ENCODE peak calls at places on chromosomes 13 and 19, in six cellular contexts. A is left lung; J is uterus; D is naive thymus-derived CD4-positive, alpha-beta T cell; S is left ventricle myocardium inferior; Z is CD4-positive, alpha-beta T cell. X is an unnamed sample. For H3K9me3, the result is how much of the 10 kb centered on the place peaks cover.

GRCh38 chr19:39262496-39262895 is 5.7 kb upstream of the IFNL2 start:
- DNase-seq in Z (no peak), D (no peak), S (no peak), J (no peak), A (no peak), X (no peak)

GRCh38 chr19:45780448-45781281 is 1.6 kb downstream of the DMPK start:
- DNase-seq in S (no peak), J (peak), A (no peak), D (no peak), Z (no peak), X (no peak)

GRCh38 chr13:84896128-84896527 is 903.1 kb downstream of the SLITRK6 start:
- DNase-seq in D (no peak), S (no peak), A (peak), J (no peak), Z (no peak), X (no peak)

GRCh38 chr13:110570886-110571285 is 9.4 kb upstream of the RAB20 start:
- DNase-seq in D (no peak), Z (no peak), A (no peak), J (no peak), S (no peak), X (no peak)

GRCh38 chr13:52374873-52375411 is 31.0 kb downstream of the THSD1 start:
- DNase-seq in J (no peak), A (no peak), Z (no peak), S (no peak), D (no peak), X (no peak)

GRCh38 chr13:99367663-99368448 is 60.7 kb upstream of the GPR183 start:
- DNase-seq in J (no peak), D (no peak), S (no peak), Z (no peak), A (no peak), X (no peak)

GRCh38 chr13:79108914-79109643 is 297.0 kb downstream of the RBM26 start:
- DNase-seq in Z (no peak), S (no peak), J (no peak), A (no peak), D (no peak), X (no peak)

GRCh38 chr19:11659612-11660011 is 62.3 kb downstream of the ZNF627 start:
- DNase-seq in D (no peak), Z (no peak), S (no peak), A (no peak), J (no peak), X (no peak)

GRCh38 chr13:44364019-44364418 is 9.6 kb upstream of the SERP2 start:
- DNase-seq in J (no peak), S (peak), A (no peak), Z (no peak), D (no peak), X (no peak)

GRCh38 chr13:40517486-40518311 is 148.7 kb downstream of the FOXO1 start:
- DNase-seq in Z (no peak), A (no peak), J (no peak), D (no peak), S (no peak), X (no peak)

GRCh38 chr13:66491241-66491640 is 738.9 kb downstream of the PCDH9 start:
- DNase-seq in J (no peak), S (no peak), A (no peak), D (no peak), Z (no peak), X (no peak)

GRCh38 chr19:39223703-39224279 is 19.7 kb upstream of the SYCN start:
- DNase-seq in D (no peak), S (no peak), J (no peak), A (no peak), Z (no peak), X (no peak)

GRCh38 chr13:23018143-23018542 is 162.6 kb upstream of the SGCG start:
- DNase-seq in S (no peak), A (no peak), Z (no peak), J (no peak), D (no peak), X (no peak)

GRCh38 chr13:39600766-39601165 is 2.2 kb downstream of the LHFPL6 start:
- DNase-seq in J (no peak), S (peak), D (no peak), A (no peak), Z (no peak), X (no peak)

GRCh38 chr13:97125810-97126738 is 96.1 kb upstream of the MBNL2 start:
- DNase-seq in D (no peak), A (no peak), J (peak), Z (no peak), S (peak), X (no peak)

GRCh38 chr19:33399081-33399744 is 25.7 kb downstream of the CEBPG start:
- DNase-seq in J (no peak), Z (no peak), A (peak), S (no peak), D (no peak), X (no peak)

GRCh38 chr19:49591731-49592485 is 926 bp downstream of the PRR12 start:
- DNase-seq in J (peak), D (peak), A (peak), S (peak), Z (peak), X (peak)

GRCh38 chr13:67554746-67555452 is 324.8 kb upstream of the PCDH9 start:
- DNase-seq in S (no peak), J (no peak), Z (no peak), D (no peak), A (no peak), X (no peak)

GRCh38 chr13:78228211-78228610 is 309.6 kb upstream of the EDNRB start:
- DNase-seq in A (no peak), J (no peak), Z (no peak), D (no peak), S (no peak), X (no peak)

GRCh38 chr19:609001-609340 is 19.3 kb downstream of the HCN2 start:
- DNase-seq in S (peak), J (no peak), Z (no peak), D (no peak), A (no peak), X (no peak)

GRCh38 chr19:54160182-54160811 is 776 bp upstream of the LENG1 start:
- DNase-seq in S (no peak), A (no peak), J (no peak), D (no peak), Z (no peak), X (no peak)

GRCh38 chr13:39675904-39676303 is 20.4 kb downstream of the COG6 start:
- DNase-seq in D (no peak), A (no peak), S (no peak), J (no peak), Z (no peak), X (no peak)

GRCh38 chr19:33368074-33368864 is 5.2 kb upstream of the CEBPG start:
- DNase-seq in Z (no peak), S (no peak), A (no peak), D (no peak), J (no peak), X (no peak)

GRCh38 chr19:18173572-18174294 is at the start of gene IFI30:
- DNase-seq in J (peak), D (no peak), S (peak), Z (no peak), A (peak), X (peak)

GRCh38 chr19:12478234-12478941 is 6.2 kb downstream of the ZNF709 start:
- DNase-seq in J (no peak), S (no peak), A (no peak), Z (no peak), D (peak), X (no peak)

GRCh38 chr13:20053016-20053415 is 94.5 kb downstream of the ZMYM2 start:
- DNase-seq in Z (no peak), S (no peak), D (no peak), A (no peak), J (no peak), X (no peak)

GRCh38 chr13:73816702-73817101 is 317.5 kb downstream of the KLF12 start:
- DNase-seq in J (no peak), S (no peak), D (no peak), A (no peak), Z (no peak), X (no peak)

GRCh38 chr19:21328402-21328801 is 808 bp downstream of the ZNF708 start:
- DNase-seq in D (no peak), Z (no peak), A (no peak), J (no peak), S (no peak), X (no peak)

GRCh38 chr19:1948676-1949075 is 7.7 kb downstream of the CSNK1G2 start:
- DNase-seq in Z (no peak), A (peak), D (no peak), S (no peak), J (no peak), X (no peak)

GRCh38 chr19:55465460-55466245 is 1.1 kb upstream of the C19orf85 start:
- DNase-seq in D (no peak), Z (no peak), S (no peak), J (no peak), A (peak), X (no peak)

GRCh38 chr19:18119243-18120105 is 21.9 kb downstream of the MAST3 start:
- DNase-seq in J (no peak), A (no peak), S (no peak), Z (peak), D (peak), X (peak)

GRCh38 chr19:31574251-31574973 is 225.2 kb upstream of the TSHZ3 start:
- DNase-seq in A (no peak), Z (no peak), S (no peak), D (no peak), J (no peak), X (no peak)

GRCh38 chr19:32606289-32606688 is 25.3 kb downstream of the PDCD5 start:
- DNase-seq in D (no peak), A (no peak), Z (no peak), J (no peak), S (no peak), X (no peak)

GRCh38 chr13:99405966-99406365 is 95.3 kb upstream of the TM9SF2 start:
- DNase-seq in D (no peak), Z (no peak), J (no peak), A (no peak), S (no peak), X (no peak)

GRCh38 chr19:7534531-7534980 is 961 bp upstream of the PNPLA6 start:
- DNase-seq in D (no peak), A (no peak), S (peak), Z (no peak), J (peak), X (no peak)

GRCh38 chr19:19817357-19817756 is 4.2 kb downstream of the ZNF506 start:
- DNase-seq in D (peak), A (no peak), Z (peak), S (no peak), J (no peak), X (peak)

GRCh38 chr19:19821366-19822147 is at the start of gene ZNF506:
- DNase-seq in A (peak), D (peak), Z (peak), S (peak), J (peak), X (peak)

GRCh38 chr19:19823916-19824315 is 2.4 kb upstream of the ZNF506 start:
- DNase-seq in A (no peak), Z (no peak), D (no peak), J (no peak), S (no peak), X (no peak)

GRCh38 chr19:19820774-19821315 is 705 bp downstream of the ZNF506 start:
- DNase-seq in Z (no peak), D (no peak), A (no peak), J (no peak), S (no peak), X (no peak)

DNA sequence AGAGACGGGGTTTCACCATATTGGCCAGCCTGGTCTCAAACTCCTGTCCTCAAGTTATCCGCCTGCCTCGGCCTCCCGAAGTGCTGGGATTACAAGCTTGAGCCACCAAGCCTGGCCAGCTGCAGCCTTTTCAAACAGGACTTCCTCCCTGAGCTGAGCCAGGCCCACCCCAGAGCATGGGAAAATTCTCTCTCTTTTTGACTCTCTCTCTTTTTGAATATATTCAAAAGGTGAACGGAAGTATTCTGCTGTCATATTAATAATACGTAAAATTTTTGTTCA is 539 bp upstream of the ZNF506 start:
- DNase-seq in J (no peak), D (no peak), Z (no peak), S (no peak), A (no peak), X (no peak)
- H3K9me3 ChIP-seq in J (under half), D (under half), Z (under half), S (under half), A (under half), X (under half)

GRCh38 chr19:56930647-56931592 is 90.4 kb upstream of the PEG3 start:
- DNase-seq in A (no peak), J (no peak), D (no peak), S (no peak), Z (no peak), X (no peak)
- H3K9me3 ChIP-seq in A (under half), J (under half), D (under half), S (under half), Z (under half), X (under half)

GRCh38 chr19:58093071-58093470 is 5.0 kb downstream of the ZSCAN18 start:
- DNase-seq in D (no peak), Z (no peak), S (no peak), J (no peak), A (no peak), X (no peak)
- H3K9me3 ChIP-seq in D (half or more), Z (half or more), S (half or more), J (under half), A (under half), X (under half)

DNA sequence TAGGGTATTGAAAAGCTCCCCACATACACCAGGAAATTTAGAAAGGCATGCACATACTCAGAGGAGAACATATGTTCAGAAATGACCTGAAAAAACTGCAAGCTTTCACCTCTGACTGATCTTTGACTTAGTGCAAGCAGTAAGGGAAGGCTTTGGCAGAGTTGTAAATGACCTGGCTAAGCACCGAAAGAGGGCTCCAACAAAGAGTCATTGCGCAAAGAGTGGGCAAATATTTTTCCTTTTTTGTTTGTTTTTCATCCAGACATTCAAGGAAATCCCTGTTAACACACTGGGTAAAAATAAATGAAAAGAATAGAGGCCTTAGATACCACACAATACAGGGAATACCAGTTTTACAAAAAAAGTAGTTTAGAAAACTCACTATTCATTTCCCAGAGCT is 5.2 kb upstream of the ZNF233 start:
- DNase-seq in J (no peak), A (no peak), S (no peak), Z (no peak), D (no peak), X (no peak)
- H3K9me3 ChIP-seq in J (under half), A (under half), S (half or more), Z (half or more), D (half or more), X (under half)

GRCh38 chr19:36236946-36237310 is 22.0 kb downstream of the ZNF146 start:
- DNase-seq in D (no peak), A (no peak), Z (no peak), S (no peak), J (no peak), X (no peak)

GRCh38 chr19:36236304-36236945 is 21.5 kb downstream of the ZNF146 start:
- DNase-seq in A (no peak), Z (no peak), S (no peak), D (no peak), J (no peak), X (no peak)
- H3K9me3 ChIP-seq in A (under half), Z (half or more), S (under half), D (half or more), J (under half), X (half or more)